ENCODE peak calls at places on chromosomes 16 and 17, in ten cellular contexts. J is CD4-positive, alpha-beta T cell; B is HepG2; K is iPS DF 6.9; G is lung; P is naive thymus-derived CD4-positive, alpha-beta T cell; Q is mammary epithelial cell; Z is A549; E is keratinocyte; H is PC-9. L is an unnamed sample.

GRCh38 chr17:57420674-57421392 is 164.5 kb downstream of the MSI2 start:
- DNase-seq in G (no peak), J (no peak), E (no peak), K (no peak), P (no peak), Q (no peak), H (no peak), Z (no peak), B (no peak), L (no peak)

GRCh38 chr17:59406278-59406677 is 74.8 kb downstream of the YPEL2 start:
- DNase-seq in Q (no peak), J (no peak), K (no peak), P (no peak), H (no peak), Z (no peak), G (no peak), E (no peak), B (no peak), L (no peak)

GRCh38 chr16:84986102-84986501 is 25.2 kb downstream of the ZDHHC7 start:
- DNase-seq in J (no peak), H (no peak), P (no peak), K (no peak), G (no peak), Q (no peak), E (no peak), B (no peak), Z (no peak), L (no peak)

GRCh38 chr17:73091770-73092517 is 544 bp downstream of the SLC39A11 start:
- DNase-seq in H (peak), E (no peak), Z (peak), B (peak), J (no peak), P (no peak), Q (peak), G (no peak), K (peak), L (peak)

GRCh38 chr17:58808609-58809563 is 53.2 kb downstream of the PPM1E start:
- DNase-seq in J (no peak), G (no peak), Q (no peak), H (no peak), Z (no peak), E (no peak), K (no peak), P (no peak), B (no peak), L (peak)

GRCh38 chr16:84475643-84476240 is 28.7 kb downstream of the MEAK7 start:
- DNase-seq in K (no peak), Q (no peak), E (no peak), P (no peak), G (no peak), Z (no peak), H (peak), B (peak), J (no peak), L (no peak)

GRCh38 chr17:79255926-79256325 is 181.3 kb downstream of the ENGASE start:
- DNase-seq in Q (no peak), K (no peak), H (no peak), Z (no peak), P (no peak), B (no peak), G (no peak), E (no peak), J (no peak), L (no peak)

GRCh38 chr16:73053379-73054130 is 5.6 kb upstream of the ZFHX3 start:
- DNase-seq in E (no peak), B (peak), J (no peak), P (no peak), Z (peak), K (no peak), H (peak), G (no peak), Q (peak), L (no peak)

GRCh38 chr17:58399974-58400373 is 17.4 kb downstream of the RNF43 start:
- DNase-seq in Z (no peak), Q (peak), E (no peak), H (no peak), K (no peak), P (no peak), J (no peak), G (no peak), B (no peak), L (no peak)

GRCh38 chr16:49282690-49283375 is 1.2 kb upstream of the CBLN1 start:
- DNase-seq in B (peak), E (no peak), K (no peak), Z (no peak), Q (no peak), P (no peak), J (no peak), H (no peak), G (no peak), L (no peak)

GRCh38 chr17:80166446-80166845 is 3.4 kb upstream of the CARD14 start:
- DNase-seq in G (no peak), B (no peak), H (peak), P (no peak), K (no peak), E (no peak), Q (no peak), Z (no peak), J (no peak), L (no peak)

GRCh38 chr17:44409309-44410028 is 20.0 kb upstream of the ITGA2B start:
- DNase-seq in J (no peak), E (no peak), H (no peak), K (no peak), G (no peak), P (no peak), Z (no peak), Q (no peak), B (no peak), L (no peak)

GRCh38 chr16:85602831-85603755 is 10.0 kb upstream of the GSE1 start:
- DNase-seq in Z (no peak), P (no peak), E (no peak), K (no peak), H (peak), G (no peak), B (no peak), J (no peak), Q (no peak), L (no peak)

GRCh38 chr17:4342535-4342934 is 23.9 kb downstream of the UBE2G1 start:
- DNase-seq in G (no peak), J (no peak), Z (no peak), E (no peak), P (no peak), Q (no peak), B (no peak), K (no peak), H (no peak), L (no peak)

GRCh38 chr16:85047867-85048455 is 20.4 kb downstream of the KIAA0513 start:
- DNase-seq in G (no peak), Q (no peak), H (no peak), E (no peak), B (no peak), J (no peak), K (no peak), P (no peak), Z (no peak), L (no peak)

GRCh38 chr17:32116937-32117336 is 25.4 kb upstream of the RHOT1 start:
- DNase-seq in B (no peak), Z (no peak), J (no peak), G (no peak), P (no peak), H (no peak), K (no peak), Q (no peak), E (no peak), L (no peak)

GRCh38 chr17:82030470-82031302 is 792 bp upstream of the RAC3 start:
- DNase-seq in G (peak), H (peak), B (no peak), P (peak), K (no peak), J (peak), Z (peak), E (no peak), Q (peak), L (peak)

GRCh38 chr16:85210423-85211169 is 98.3 kb upstream of the CIBAR2 start:
- DNase-seq in Q (peak), B (no peak), Z (peak), J (no peak), E (peak), H (no peak), K (no peak), P (no peak), G (no peak), L (no peak)

GRCh38 chr17:50487213-50488096 is 8.8 kb downstream of the RSAD1 start:
- DNase-seq in B (no peak), J (no peak), K (no peak), P (no peak), E (peak), G (no peak), Z (no peak), Q (peak), H (peak), L (no peak)
- H3K27ac ChIP-seq in B (no peak), J (no peak), K (no peak), P (no peak), E (peak), G (no peak), Z (no peak), Q (peak), H (no peak), L (no peak)

DNA sequence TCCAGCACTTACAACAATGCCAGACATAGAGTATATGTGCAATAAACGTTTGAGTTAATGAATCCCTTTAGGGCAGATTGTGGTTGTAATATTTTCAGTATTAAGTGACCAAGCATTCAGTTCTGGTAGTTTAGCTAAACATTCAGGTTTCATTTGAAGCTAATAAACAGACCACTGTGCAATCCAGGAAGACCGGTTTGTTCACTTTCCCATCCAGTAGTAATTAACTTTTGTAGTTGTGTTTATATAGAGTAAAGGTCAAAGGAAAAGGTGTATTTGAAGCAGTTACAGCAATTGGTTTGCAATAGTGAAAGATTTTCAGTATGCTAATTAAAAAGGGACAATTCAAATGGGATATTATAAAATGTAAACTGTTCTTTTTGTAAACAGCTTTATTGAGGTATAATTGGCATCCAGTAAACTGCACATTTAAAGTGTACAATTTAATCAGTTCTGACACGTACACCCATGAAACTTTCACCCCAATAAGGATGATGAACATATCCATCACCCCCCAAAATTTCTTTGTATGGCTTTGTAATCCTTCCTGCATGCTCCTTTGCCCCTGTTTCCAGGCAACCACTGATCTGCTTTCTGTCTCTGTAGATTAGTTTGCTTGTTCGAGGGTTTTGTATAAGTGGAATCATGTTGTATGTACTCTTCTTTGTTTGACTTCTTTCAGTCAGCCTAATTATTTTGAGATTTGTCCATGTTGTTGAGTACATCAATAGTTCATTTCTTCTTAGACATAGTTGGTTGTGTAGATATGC is 26.2 kb downstream of the MRTFB start:
- DNase-seq in J (no peak), K (no peak), G (peak), E (peak), P (no peak), Z (no peak), H (peak), Q (peak), B (peak), L (no peak)
- H3K27ac ChIP-seq in J (no peak), K (no peak), G (no peak), E (peak), P (no peak), Z (no peak), H (peak), Q (peak), B (peak), L (no peak)

GRCh38 chr17:1362964-1363363 is 37.1 kb downstream of the YWHAE start:
- DNase-seq in E (no peak), K (no peak), Z (no peak), Q (no peak), G (no peak), P (no peak), B (no peak), H (no peak), J (no peak), L (no peak)

GRCh38 chr17:1360975-1361374 is 39.0 kb downstream of the YWHAE start:
- DNase-seq in H (no peak), E (no peak), Z (no peak), K (no peak), G (no peak), J (no peak), B (no peak), Q (no peak), P (peak), L (no peak)

GRCh38 chr17:1366234-1366633 is 33.8 kb downstream of the YWHAE start:
- DNase-seq in E (no peak), Z (no peak), K (no peak), H (no peak), Q (no peak), G (no peak), P (no peak), B (no peak), J (no peak), L (no peak)

GRCh38 chr17:1365445-1366039 is 34.5 kb downstream of the YWHAE start:
- DNase-seq in B (peak), G (peak), J (peak), E (peak), Z (peak), K (peak), Q (peak), P (peak), H (peak), L (no peak)

GRCh38 chr17:1362065-1362848 is 37.8 kb downstream of the YWHAE start:
- DNase-seq in H (no peak), Q (no peak), Z (no peak), P (peak), E (no peak), G (no peak), K (no peak), B (no peak), J (peak), L (no peak)
- H3K27ac ChIP-seq in H (peak), Q (no peak), Z (no peak), P (peak), E (no peak), G (no peak), K (no peak), B (no peak), J (peak), L (no peak)

GRCh38 chr17:6543079-6544010 is 13.0 kb downstream of the PITPNM3 start:
- DNase-seq in H (no peak), P (no peak), B (no peak), K (no peak), Q (no peak), Z (no peak), E (no peak), G (no peak), J (no peak), L (no peak)
- H3K27ac ChIP-seq in H (no peak), P (no peak), B (no peak), K (no peak), Q (no peak), Z (no peak), E (no peak), G (no peak), J (no peak), L (no peak)

DNA sequence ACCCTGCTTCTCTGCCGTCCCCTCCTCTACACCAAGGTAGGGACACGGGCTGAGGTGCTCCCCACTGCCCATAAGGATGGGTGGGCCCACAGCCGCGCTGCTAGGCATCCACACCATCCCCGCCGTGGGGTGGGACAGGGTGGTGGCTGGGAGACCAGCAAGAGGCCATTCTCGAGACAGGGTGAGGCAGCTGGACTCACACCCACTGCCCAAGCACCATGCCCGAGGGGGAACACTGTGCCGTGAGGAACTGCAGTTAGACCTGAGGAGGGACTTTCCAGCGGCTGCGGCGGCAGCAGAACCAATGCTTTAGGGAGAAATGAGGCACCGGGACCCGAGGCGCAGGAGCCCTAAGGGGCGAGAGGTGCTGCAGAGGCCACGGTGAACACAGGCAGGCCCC is 13.3 kb downstream of the PKD1 start:
- DNase-seq in G (no peak), J (no peak), P (no peak), E (no peak), K (no peak), H (no peak), Z (no peak), B (no peak), Q (peak), L (no peak)
- H3K27ac ChIP-seq in G (no peak), J (no peak), P (no peak), E (peak), K (no peak), H (no peak), Z (no peak), B (no peak), Q (peak), L (peak)

GRCh38 chr16:4801051-4801961 is 1.1 kb downstream of the ROGDI start:
- DNase-seq in Z (no peak), E (no peak), G (no peak), P (no peak), J (no peak), B (no peak), K (no peak), H (no peak), Q (no peak), L (no peak)

GRCh38 chr16:4801962-4802658 is at the start of gene ROGDI:
- DNase-seq in H (peak), G (peak), J (peak), Z (peak), Q (peak), E (no peak), B (peak), K (peak), P (peak), L (no peak)

GRCh38 chr16:4802659-4803287 is 340 bp upstream of the ROGDI start:
- DNase-seq in Q (peak), H (peak), J (peak), P (peak), B (peak), Z (peak), E (no peak), G (peak), K (peak), L (peak)

GRCh38 chr16:4805231-4805630 is 2.8 kb upstream of the ROGDI start:
- DNase-seq in J (no peak), Q (no peak), B (no peak), K (no peak), E (no peak), Z (no peak), H (no peak), G (no peak), P (no peak), L (no peak)

DNA sequence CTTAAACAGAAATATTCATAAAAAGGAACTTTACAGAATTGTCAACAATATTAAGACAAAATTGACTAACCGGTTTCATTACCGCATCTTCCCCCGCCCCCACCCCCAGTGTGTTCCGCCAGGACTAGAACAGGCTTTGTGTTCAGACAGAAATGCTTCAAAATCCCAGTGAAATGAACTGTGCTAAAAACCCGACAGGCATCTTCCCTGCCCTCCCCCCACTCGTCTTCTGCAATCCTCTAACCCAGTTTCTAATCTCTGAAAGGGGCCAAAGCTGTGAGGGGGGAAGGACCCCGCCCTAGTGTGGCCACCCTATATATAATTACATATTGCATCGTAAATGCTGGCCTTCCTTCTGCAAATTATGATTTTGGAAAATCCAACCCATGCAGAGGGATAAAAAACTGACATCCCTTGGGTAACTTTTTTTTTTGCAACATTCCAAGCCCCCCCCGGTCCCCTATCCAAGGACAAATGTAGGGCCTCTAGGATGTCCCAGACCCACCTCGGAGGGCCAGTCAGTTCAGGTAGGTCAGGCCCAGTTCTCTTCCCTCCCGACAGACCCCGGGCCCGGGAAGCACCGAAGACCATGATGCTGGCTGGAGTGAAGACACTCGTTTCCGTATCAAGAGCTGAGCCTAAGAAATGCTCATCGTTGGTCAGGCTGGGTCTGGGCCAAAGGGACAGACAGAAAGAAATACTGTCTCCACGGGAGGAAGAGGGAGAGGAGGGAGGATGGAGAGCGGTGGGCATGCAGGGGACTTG is 1.2 kb upstream of the ROGDI start:
- DNase-seq in G (no peak), E (no peak), H (no peak), Z (no peak), K (no peak), B (no peak), Q (no peak), P (no peak), J (no peak), L (no peak)
- H3K27ac ChIP-seq in G (no peak), E (no peak), H (peak), Z (peak), K (no peak), B (peak), Q (no peak), P (peak), J (no peak), L (peak)

DNA sequence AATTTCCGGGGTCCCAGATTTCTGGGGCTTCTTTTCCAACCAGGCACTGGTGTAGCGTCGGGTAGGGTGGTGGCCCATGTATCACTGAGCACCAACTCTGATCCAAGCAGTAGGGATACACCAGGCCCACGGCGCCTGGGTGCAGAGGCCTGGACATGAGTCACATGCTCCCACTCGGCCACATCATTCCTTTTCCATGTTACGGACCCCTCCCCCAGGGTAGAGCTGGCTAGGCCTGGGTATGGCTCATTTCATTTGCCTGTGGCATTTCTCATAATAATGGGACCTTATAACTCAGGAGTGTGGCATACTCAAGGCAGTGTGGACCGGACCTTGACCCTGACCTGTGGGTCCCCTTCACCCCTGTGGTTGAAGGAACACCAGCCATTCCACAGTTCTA is 18.0 kb upstream of the NDRG4 start:
- DNase-seq in E (no peak), P (no peak), Q (no peak), J (no peak), B (no peak), Z (no peak), H (no peak), G (no peak), K (no peak), L (no peak)
- H3K27ac ChIP-seq in E (no peak), P (no peak), Q (no peak), J (no peak), B (no peak), Z (no peak), H (no peak), G (peak), K (no peak), L (no peak)

GRCh38 chr16:81097230-81097629 is 1.0 kb upstream of the GCSH start:
- DNase-seq in H (no peak), Q (no peak), Z (no peak), J (no peak), P (no peak), G (no peak), K (no peak), B (no peak), E (no peak), L (no peak)
- H3K27ac ChIP-seq in H (peak), Q (no peak), Z (no peak), J (no peak), P (peak), G (no peak), K (no peak), B (peak), E (no peak), L (peak)

GRCh38 chr17:10702574-10702973 is 5.2 kb downstream of the ADPRM start:
- DNase-seq in Q (no peak), Z (no peak), H (no peak), G (no peak), K (no peak), E (no peak), J (no peak), P (no peak), B (no peak), L (no peak)
- H3K27ac ChIP-seq in Q (no peak), Z (no peak), H (no peak), G (no peak), K (no peak), E (no peak), J (no peak), P (peak), B (no peak), L (no peak)

L was measured in substantia nigra.